ENCODE peak calls at places on chromosome 10, in four cellular contexts. P, N, E and W are unnamed samples.

GRCh38 chr10:88033380-88033779 is 170.0 kb downstream of the PTEN start:
- DNase-seq in P (no peak), E (no peak), N (no peak), W (no peak)

GRCh38 chr10:8063935-8064334 is 9.4 kb downstream of the GATA3 start:
- DNase-seq in N (no peak), P (no peak), E (no peak), W (no peak)

GRCh38 chr10:64771253-64771652 is 1250.1 kb downstream of the REEP3 start:
- DNase-seq in P (no peak), N (no peak), E (no peak), W (no peak)

GRCh38 chr10:61792921-61793320 is 108.6 kb upstream of the ARID5B start:
- DNase-seq in E (no peak), P (peak), N (no peak), W (no peak)

GRCh38 chr10:92538231-92538958 is 35.5 kb downstream of the IDE start:
- DNase-seq in E (no peak), N (no peak), P (no peak), W (no peak)

GRCh38 chr10:66414943-66415342 is 510.9 kb upstream of the LRRTM3 start:
- DNase-seq in P (no peak), N (no peak), E (no peak), W (no peak)

GRCh38 chr10:89262331-89263020 is 10.9 kb upstream of the LIPA start:
- DNase-seq in P (no peak), E (no peak), N (no peak), W (no peak)

GRCh38 chr10:51397695-51398094 is 301.7 kb downstream of the CSTF2T start:
- DNase-seq in E (no peak), P (peak), N (peak), W (no peak)